ENCODE peak calls at places on chromosomes 6 and 20, in seven cellular contexts. D is suprapubic skin, R is lung, H is mammary epithelial cell, W is upper lobe of right lung, G is PC-3, A is colonic mucosa. E is an unnamed sample. For H3K9me3, the result is how much of the 10 kb centered on the place peaks cover.

GRCh38 chr20:61912665-61913422 is 152.8 kb downstream of the TAF4 start:
- DNase-seq in D (no peak), R (no peak), H (no peak), W (no peak), G (no peak), A (no peak), E (no peak)

GRCh38 chr6:43950731-43951062 is 176.6 kb downstream of the MRPL14 start:
- DNase-seq in D (no peak), R (no peak), H (no peak), W (no peak), G (no peak), A (no peak), E (no peak)

GRCh38 chr6:15184441-15184861 is 61.4 kb upstream of the JARID2 start:
- DNase-seq in D (no peak), R (no peak), H (peak), W (no peak), G (no peak), A (no peak), E (no peak)

GRCh38 chr20:20733943-20734342 is 21.5 kb upstream of the RALGAPA2 start:
- DNase-seq in D (no peak), R (no peak), H (no peak), W (no peak), G (no peak), A (no peak), E (no peak)

GRCh38 chr6:45514454-45514853 is 136.7 kb upstream of the SUPT3H start:
- DNase-seq in D (no peak), R (no peak), H (peak), W (no peak), G (peak), A (no peak), E (no peak)

GRCh38 chr6:66226099-66226498 is 519.1 kb upstream of the EYS start:
- DNase-seq in D (no peak), R (no peak), H (no peak), W (no peak), G (peak), A (no peak), E (no peak)

GRCh38 chr6:8180327-8181161 is 78.2 kb upstream of the EEF1E1 start:
- DNase-seq in D (no peak), R (no peak), H (peak), W (no peak), G (peak), A (no peak), E (peak)

GRCh38 chr6:5995705-5996686 is 10.7 kb downstream of the NRN1 start:
- DNase-seq in D (no peak), R (peak), H (peak), W (peak), G (no peak), A (peak), E (peak)

GRCh38 chr6:38393986-38394385 is 245.7 kb downstream of the BTBD9 start:
- DNase-seq in D (no peak), R (no peak), H (no peak), W (no peak), G (no peak), A (no peak), E (no peak)

GRCh38 chr20:41566896-41567527 is 51.2 kb downstream of the CHD6 start:
- DNase-seq in D (no peak), R (no peak), H (no peak), W (no peak), G (no peak), A (no peak), E (no peak)
- TF ChIP-seq CTCF in D (no peak), R (no peak), H (no peak), W (no peak), G (no peak), A (no peak), E (no peak)

GRCh38 chr20:3477861-3478544 is 7.2 kb downstream of the ATRN start:
- DNase-seq in D (no peak), R (peak), H (no peak), W (no peak), G (no peak), A (no peak), E (no peak)
- H3K9me3 ChIP-seq in D (under half), R (under half), H (under half), W (under half), G (under half), A (under half), E (under half)

GRCh38 chr20:60715172-60715571 is 536.9 kb upstream of the CDH4 start:
- DNase-seq in D (no peak), R (no peak), H (no peak), W (no peak), G (peak), A (no peak), E (peak)
- TF ChIP-seq CTCF in D (no peak), R (no peak), H (peak), W (no peak), G (peak), A (no peak), E (peak)

GRCh38 chr6:168718821-168719475 is 278.0 kb downstream of the SMOC2 start:
- DNase-seq in D (no peak), R (no peak), H (no peak), W (no peak), G (no peak), A (no peak), E (no peak)
- H3K9me3 ChIP-seq in D (under half), R (under half), H (under half), W (under half), G (under half), A (under half), E (under half)

DNA sequence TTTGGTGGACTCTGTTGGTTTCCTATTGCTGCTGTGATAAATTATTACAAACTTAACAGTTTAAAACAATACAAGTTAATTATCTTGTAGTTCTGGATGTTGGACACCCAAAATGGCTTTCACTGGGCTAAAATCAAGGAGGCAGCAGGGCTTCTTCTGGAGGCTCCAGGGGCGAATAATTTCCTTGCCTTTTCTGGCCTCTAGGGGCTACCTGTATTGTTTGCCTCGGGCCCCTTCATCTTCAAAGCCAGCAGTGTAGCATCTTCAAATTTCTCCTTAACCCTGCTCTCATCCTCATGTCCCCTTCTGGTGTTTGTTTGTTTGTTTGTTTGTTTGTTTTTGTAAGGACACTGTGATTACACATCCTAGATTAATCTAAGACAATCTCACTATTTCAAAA is 60.5 kb upstream of the ANKEF1 start:
- DNase-seq in D (no peak), R (no peak), H (no peak), W (no peak), G (peak), A (no peak), E (peak)
- TF ChIP-seq CTCF in D (no peak), R (no peak), H (no peak), W (no peak), G (peak), A (no peak), E (peak)

GRCh38 chr6:118581489-118581959 is 33.4 kb downstream of the PLN start:
- DNase-seq in D (no peak), R (no peak), H (peak), W (no peak), G (peak), A (no peak), E (no peak)

GRCh38 chr6:118577972-118578371 is 29.9 kb downstream of the PLN start:
- DNase-seq in D (no peak), R (no peak), H (no peak), W (no peak), G (no peak), A (no peak), E (no peak)

GRCh38 chr6:118579786-118580185 is 31.7 kb downstream of the PLN start:
- DNase-seq in D (no peak), R (no peak), H (no peak), W (no peak), G (no peak), A (no peak), E (no peak)

GRCh38 chr6:118578617-118579016 is 30.5 kb downstream of the PLN start:
- DNase-seq in D (no peak), R (no peak), H (no peak), W (no peak), G (no peak), A (no peak), E (no peak)

GRCh38 chr6:118580585-118581419 is 32.7 kb downstream of the PLN start:
- DNase-seq in D (no peak), R (peak), H (peak), W (no peak), G (peak), A (peak), E (peak)
- H3K9me3 ChIP-seq in D (under half), R (under half), H (under half), W (under half), G (under half), A (under half), E (under half)

DNA sequence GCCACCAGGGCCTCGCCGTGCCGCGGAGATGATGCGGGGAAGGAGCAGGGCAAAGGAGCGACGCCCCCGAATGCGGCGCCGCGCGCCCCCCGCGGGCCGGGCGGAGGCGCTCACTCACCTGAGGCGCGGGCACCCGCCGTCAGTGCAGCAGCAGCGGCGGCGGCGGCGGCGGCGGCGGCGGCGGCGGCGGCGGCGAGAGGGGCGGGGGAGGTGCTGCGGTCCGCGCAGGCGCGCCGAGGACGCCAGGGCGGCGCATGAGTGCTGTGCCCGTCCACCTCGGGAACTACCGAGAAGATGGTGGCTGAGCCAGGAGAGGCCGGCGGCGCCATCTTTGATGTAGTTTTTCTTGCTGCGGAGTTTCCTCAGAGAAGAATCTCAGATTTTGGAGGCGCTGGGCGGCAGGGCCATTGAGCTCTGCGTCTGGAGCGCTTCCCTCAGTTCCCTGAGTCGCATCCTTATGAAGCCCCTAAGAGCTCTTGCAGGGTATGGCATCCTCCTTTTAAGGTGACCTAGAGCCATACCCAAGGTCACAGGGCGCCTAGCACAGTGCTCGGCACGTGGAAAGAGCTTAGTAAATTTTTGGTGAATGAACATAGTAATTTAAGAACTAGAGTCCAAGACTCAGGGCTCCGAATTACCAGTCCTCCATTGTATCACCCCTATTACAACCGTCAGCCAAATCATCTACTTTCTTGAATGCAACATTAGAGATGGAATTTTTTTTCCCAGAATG is at the start of gene NDRG3:
- DNase-seq in D (peak), R (peak), H (peak), W (peak), G (peak), A (peak), E (peak)
- TF ChIP-seq CTCF in D (no peak), R (no peak), H (no peak), W (peak), G (no peak), A (no peak), E (no peak)

DNA sequence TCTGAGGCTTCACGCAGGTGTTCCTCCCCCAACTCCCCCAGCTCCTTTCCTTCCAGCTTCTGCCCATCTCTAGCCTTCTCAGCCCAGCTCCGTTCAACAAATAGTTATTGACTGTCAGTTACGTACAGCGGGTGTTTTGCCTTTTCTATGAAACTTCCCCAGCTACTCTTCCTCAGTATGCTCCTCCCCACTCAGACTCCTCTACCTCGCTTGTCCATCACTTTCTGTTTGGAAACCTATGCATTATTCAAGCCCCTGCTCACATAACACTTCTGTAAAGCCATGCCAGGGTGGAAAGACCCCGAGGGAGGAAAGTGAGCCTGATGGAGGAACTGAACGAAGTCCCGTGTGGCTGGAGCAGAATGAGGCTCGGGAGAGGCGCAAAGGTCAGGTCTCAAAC is 44.2 kb upstream of the NR2E1 start:
- DNase-seq in D (no peak), R (no peak), H (no peak), W (no peak), G (no peak), A (no peak), E (no peak)
- H3K9me3 ChIP-seq in D (under half), R (under half), H (under half), W (under half), G (under half), A (under half), E (under half)